ENCODE peak calls at places on chromosomes 12 and 14, in nine cellular contexts. C is gastrocnemius medialis; K is keratinocyte; U is AG04450; P is A549; V is fibroblast of lung; T is heart left ventricle; J is CD4-positive, alpha-beta memory T cell; N is CD8-positive, alpha-beta T cell. B is an unnamed sample.

GRCh38 chr12:41629606-41630005 is 441.5 kb downstream of the PDZRN4 start:
- DNase-seq in C (no peak), K (no peak), U (no peak), P (no peak), V (no peak), T (no peak), J (no peak), N (no peak), B (no peak)

GRCh38 chr14:20998139-20998538 is 954 bp upstream of the SLC39A2 start:
- DNase-seq in C (no peak), K (no peak), U (no peak), P (no peak), V (no peak), T (no peak), J (no peak), N (no peak), B (no peak)

GRCh38 chr12:55840581-55841351 is 2.0 kb downstream of the MMP19 start:
- DNase-seq in C (no peak), K (no peak), U (no peak), P (no peak), V (no peak), T (no peak), J (no peak), N (no peak), B (no peak)

GRCh38 chr12:104929926-104930325 is 28.2 kb downstream of the SLC41A2 start:
- DNase-seq in C (no peak), K (no peak), U (no peak), P (no peak), V (no peak), T (no peak), J (no peak), N (no peak), B (no peak)

GRCh38 chr14:105536691-105537579 is 10.6 kb downstream of the TMEM121 start:
- DNase-seq in C (no peak), K (no peak), U (no peak), P (no peak), V (no peak), T (no peak), J (no peak), N (no peak), B (peak)

GRCh38 chr12:125143491-125143890 is 78.3 kb downstream of the AACS start:
- DNase-seq in C (no peak), K (no peak), U (no peak), P (no peak), V (peak), T (peak), J (no peak), N (no peak), B (no peak)

GRCh38 chr14:96108911-96109310 is 69.7 kb downstream of the C14orf132 start:
- DNase-seq in C (no peak), K (no peak), U (no peak), P (no peak), V (no peak), T (no peak), J (no peak), N (no peak), B (no peak)

GRCh38 chr14:89473979-89474378 is 56.9 kb upstream of the FOXN3 start:
- DNase-seq in C (no peak), K (no peak), U (peak), P (no peak), V (peak), T (no peak), J (no peak), N (no peak), B (no peak)

GRCh38 chr14:70894868-70895267 is 12.4 kb upstream of the PCNX1 start:
- DNase-seq in C (no peak), K (no peak), U (no peak), P (no peak), V (no peak), T (no peak), J (no peak), N (no peak), B (no peak)

GRCh38 chr14:63468273-63468672 is 74.9 kb downstream of the PPP2R5E start:
- DNase-seq in C (no peak), K (no peak), U (no peak), P (no peak), V (no peak), T (no peak), J (no peak), N (no peak), B (no peak)

GRCh38 chr12:9024512-9024911 is 35.2 kb downstream of the KLRG1 start:
- DNase-seq in C (no peak), K (no peak), U (no peak), P (no peak), V (no peak), T (no peak), J (no peak), N (no peak), B (no peak)

GRCh38 chr14:64873506-64874220 is 6.0 kb downstream of the SPTB start:
- DNase-seq in C (peak), K (no peak), U (no peak), P (no peak), V (no peak), T (no peak), J (no peak), N (no peak), B (no peak)

GRCh38 chr14:63962896-63963295 is 110.1 kb downstream of the SYNE2 start:
- DNase-seq in C (no peak), K (no peak), U (peak), P (no peak), V (peak), T (no peak), J (no peak), N (no peak), B (no peak)

GRCh38 chr12:132506730-132507538 is 17.0 kb downstream of the FBRSL1 start:
- DNase-seq in C (peak), K (no peak), U (peak), P (no peak), V (peak), T (peak), J (peak), N (peak), B (peak)

GRCh38 chr12:110998165-110998564 is 77.8 kb upstream of the MYL2 start:
- DNase-seq in C (no peak), K (no peak), U (no peak), P (no peak), V (peak), T (no peak), J (no peak), N (no peak), B (no peak)

GRCh38 chr12:5988659-5989116 is 43.6 kb upstream of the ANO2 start:
- DNase-seq in C (peak), K (no peak), U (peak), P (peak), V (peak), T (peak), J (peak), N (peak), B (peak)

GRCh38 chr14:81273521-81273920 is 52.8 kb upstream of the GTF2A1 start:
- DNase-seq in C (no peak), K (no peak), U (no peak), P (no peak), V (no peak), T (no peak), J (no peak), N (no peak), B (no peak)
- H3K27ac ChIP-seq in C (no peak), K (no peak), U (no peak), P (no peak), V (no peak), T (peak), J (no peak), N (no peak), B (peak)

GRCh38 chr12:57609781-57610552 is 1.3 kb upstream of the ARHGEF25 start:
- DNase-seq in C (no peak), K (no peak), U (no peak), P (no peak), V (no peak), T (peak), J (no peak), N (no peak), B (peak)
- H3K27ac ChIP-seq in C (peak), K (no peak), U (no peak), P (no peak), V (no peak), T (peak), J (no peak), N (no peak), B (peak)

GRCh38 chr12:32841061-32841460 is 55.5 kb downstream of the PKP2 start:
- DNase-seq in C (no peak), K (no peak), U (no peak), P (no peak), V (no peak), T (no peak), J (no peak), N (no peak), B (no peak)

GRCh38 chr12:32847287-32847686 is 49.3 kb downstream of the PKP2 start:
- DNase-seq in C (no peak), K (no peak), U (no peak), P (no peak), V (no peak), T (no peak), J (no peak), N (no peak), B (no peak)

GRCh38 chr12:32843528-32844095 is 53.0 kb downstream of the PKP2 start:
- DNase-seq in C (no peak), K (no peak), U (no peak), P (no peak), V (peak), T (no peak), J (no peak), N (no peak), B (no peak)

DNA sequence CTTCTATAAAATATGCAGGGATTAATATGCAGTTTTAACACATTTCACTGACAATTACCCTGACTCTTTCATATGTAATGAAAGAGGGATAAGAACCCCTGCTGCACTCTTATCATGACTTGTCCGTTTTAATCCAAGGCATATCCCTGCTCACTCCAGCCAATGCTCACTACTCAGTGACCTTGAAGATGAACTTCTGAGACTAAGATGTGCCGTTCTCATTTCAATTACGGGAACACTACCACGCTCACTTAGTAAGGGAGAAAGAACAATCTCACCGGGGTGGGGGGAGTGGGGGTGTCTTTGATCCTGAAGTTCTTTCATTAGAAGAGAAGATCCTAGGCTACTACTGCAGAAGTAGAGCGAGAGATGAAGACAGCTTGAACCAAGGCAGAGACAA is 50.5 kb downstream of the PKP2 start:
- DNase-seq in C (no peak), K (no peak), U (no peak), P (no peak), V (no peak), T (no peak), J (no peak), N (no peak), B (no peak)
- H3K27ac ChIP-seq in C (no peak), K (no peak), U (no peak), P (no peak), V (no peak), T (peak), J (no peak), N (no peak), B (no peak)

GRCh38 chr12:3727877-3728632 is 24.9 kb downstream of the CRACR2A start:
- DNase-seq in C (no peak), K (no peak), U (peak), P (no peak), V (peak), T (no peak), J (peak), N (peak), B (no peak)
- H3K27ac ChIP-seq in C (no peak), K (no peak), U (no peak), P (no peak), V (no peak), T (no peak), J (peak), N (peak), B (no peak)

DNA sequence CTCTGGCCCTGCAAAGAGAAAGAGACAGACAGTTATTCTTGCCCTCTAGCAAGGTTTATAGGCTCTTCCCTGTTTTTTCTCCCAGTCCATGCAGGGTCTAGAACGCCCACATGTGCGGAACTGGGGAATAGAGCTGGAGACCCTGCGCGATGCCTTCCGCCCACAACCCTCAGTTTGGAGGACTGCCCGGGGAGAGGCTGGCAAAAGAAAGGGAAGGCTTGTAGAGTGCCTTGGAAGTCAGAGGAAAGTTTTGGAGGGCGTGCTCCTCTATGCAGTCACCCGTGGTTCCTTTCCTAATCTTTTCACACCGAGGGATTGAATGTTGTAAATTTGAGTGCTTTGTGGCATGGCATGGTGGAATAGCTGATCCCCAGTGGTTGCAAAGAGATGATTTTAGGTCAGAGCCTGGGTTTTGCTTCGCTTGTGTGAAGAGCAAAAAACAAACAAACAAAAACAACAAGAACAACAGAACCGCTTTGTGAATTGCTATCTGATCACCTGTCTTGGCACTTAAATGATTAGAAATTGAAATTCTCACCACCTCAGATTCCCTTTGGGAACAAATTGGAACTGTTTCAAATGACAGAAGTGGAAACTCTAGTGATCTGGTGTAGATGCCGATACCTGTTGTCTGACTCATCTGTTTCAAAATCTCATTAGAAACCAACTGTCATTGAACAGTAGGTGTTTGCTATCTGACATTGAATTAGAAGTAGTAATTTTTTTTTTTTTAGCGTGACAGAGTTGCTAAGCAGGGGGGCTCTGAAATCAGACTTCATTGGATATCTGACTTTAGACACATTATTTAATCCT is 984 bp downstream of the GAS2L3 start:
- DNase-seq in C (no peak), K (no peak), U (no peak), P (peak), V (peak), T (peak), J (no peak), N (no peak), B (no peak)
- H3K27ac ChIP-seq in C (no peak), K (peak), U (peak), P (peak), V (peak), T (peak), J (no peak), N (no peak), B (peak)

DNA sequence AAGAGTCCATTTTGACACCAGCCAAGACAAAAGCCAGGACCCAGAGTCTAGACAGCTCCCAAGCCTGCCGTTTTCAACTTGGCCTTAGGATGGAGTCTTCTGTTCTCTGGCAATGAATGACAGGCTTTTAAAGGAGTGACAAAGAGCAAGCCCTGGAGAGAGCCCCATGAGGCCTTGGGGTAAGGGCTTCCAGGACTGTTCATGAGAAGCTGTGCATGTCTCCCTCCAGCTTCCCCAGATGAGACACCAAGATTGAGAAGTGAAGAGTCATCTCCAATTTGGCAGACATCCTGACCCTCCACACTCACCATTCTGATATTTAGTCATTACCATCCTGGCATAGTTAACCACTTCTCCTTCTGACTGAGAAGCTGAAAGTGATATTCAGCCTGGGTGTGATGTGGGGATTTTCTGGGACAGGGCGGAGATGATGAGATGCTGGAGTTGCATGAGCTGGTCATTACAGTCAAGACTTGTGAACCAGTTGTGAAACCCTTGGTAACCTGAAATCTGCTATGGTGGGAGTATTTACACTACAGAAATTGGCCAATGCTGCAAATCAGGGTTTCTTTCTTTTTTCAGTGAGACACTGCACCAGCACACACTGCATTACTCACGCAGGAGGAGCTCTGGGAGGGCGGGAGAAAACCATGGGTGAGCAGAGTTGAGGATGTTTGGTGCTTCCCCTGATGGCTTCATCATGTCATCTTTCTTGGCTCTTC is 77.8 kb downstream of the VCPKMT start:
- DNase-seq in C (no peak), K (peak), U (peak), P (peak), V (peak), T (no peak), J (no peak), N (no peak), B (no peak)
- H3K27ac ChIP-seq in C (peak), K (peak), U (peak), P (peak), V (peak), T (no peak), J (peak), N (no peak), B (no peak)

GRCh38 chr12:79567164-79567563 is 123.6 kb downstream of the PAWR start:
- DNase-seq in C (no peak), K (no peak), U (no peak), P (no peak), V (no peak), T (no peak), J (no peak), N (no peak), B (no peak)

GRCh38 chr12:79563021-79563739 is 127.6 kb downstream of the PAWR start:
- DNase-seq in C (no peak), K (no peak), U (no peak), P (no peak), V (no peak), T (no peak), J (no peak), N (no peak), B (no peak)

GRCh38 chr12:79561401-79562132 is 129.2 kb downstream of the PAWR start:
- DNase-seq in C (no peak), K (no peak), U (no peak), P (no peak), V (no peak), T (no peak), J (no peak), N (no peak), B (no peak)

GRCh38 chr12:79569679-79570078 is 121.1 kb downstream of the PAWR start:
- DNase-seq in C (no peak), K (no peak), U (no peak), P (no peak), V (no peak), T (no peak), J (no peak), N (no peak), B (no peak)

GRCh38 chr12:79566452-79566851 is 124.3 kb downstream of the PAWR start:
- DNase-seq in C (no peak), K (no peak), U (no peak), P (no peak), V (no peak), T (no peak), J (no peak), N (no peak), B (no peak)
- H3K27ac ChIP-seq in C (no peak), K (peak), U (no peak), P (no peak), V (no peak), T (no peak), J (no peak), N (no peak), B (no peak)

B was measured in psoas muscle.